ENCODE peak calls at places on chromosomes 7 and 10, in six cellular contexts. One of them, this sample, is unnamed.

GRCh38 chr10:61836233-61836887 is 65.1 kb upstream of the ARID5B start:
- DNase-seq in CD8-positive, alpha-beta memory T cell: no peak
- DNase-seq in fibroblast of the aortic adventitia: peak; percentile 49
- DNase-seq in bronchial epithelial cell: no peak
- DNase-seq in fibroblast of lung: no peak
- DNase-seq in heart right ventricle: no peak
- DNase-seq in this sample: no peak

GRCh38 chr7:5695037-5695708 is 86.3 kb downstream of the RNF216 start:
- DNase-seq in CD8-positive, alpha-beta memory T cell: peak; percentile 83
- DNase-seq in fibroblast of the aortic adventitia: peak; percentile 73
- DNase-seq in bronchial epithelial cell: no peak
- DNase-seq in fibroblast of lung: peak; percentile 87
- DNase-seq in heart right ventricle: peak; percentile 47
- DNase-seq in this sample: peak; percentile 97

GRCh38 chr10:98361131-98361633 is 53.8 kb downstream of the PYROXD2 start:
- DNase-seq in CD8-positive, alpha-beta memory T cell: no peak
- DNase-seq in fibroblast of the aortic adventitia: peak; percentile 100
- DNase-seq in bronchial epithelial cell: peak; percentile 81
- DNase-seq in fibroblast of lung: peak; percentile 98
- DNase-seq in heart right ventricle: peak; percentile 70
- DNase-seq in this sample: no peak

GRCh38 chr7:151382079-151382885 is 27.6 kb downstream of the WDR86 start:
- DNase-seq in CD8-positive, alpha-beta memory T cell: peak; percentile 64
- DNase-seq in fibroblast of the aortic adventitia: no peak
- DNase-seq in bronchial epithelial cell: no peak
- DNase-seq in fibroblast of lung: no peak
- DNase-seq in heart right ventricle: no peak
- DNase-seq in this sample: no peak

GRCh38 chr10:11197266-11197712 is 179.6 kb downstream of the CELF2 start:
- DNase-seq in CD8-positive, alpha-beta memory T cell: no peak
- DNase-seq in fibroblast of the aortic adventitia: no peak
- DNase-seq in bronchial epithelial cell: no peak
- DNase-seq in fibroblast of lung: peak; percentile 10
- DNase-seq in heart right ventricle: peak; percentile 42
- DNase-seq in this sample: no peak

GRCh38 chr7:117041007-117041406 is 87.7 kb downstream of the ST7 start:
- DNase-seq in CD8-positive, alpha-beta memory T cell: no peak
- DNase-seq in fibroblast of the aortic adventitia: peak; percentile 59
- DNase-seq in bronchial epithelial cell: no peak
- DNase-seq in fibroblast of lung: peak; percentile 69
- DNase-seq in heart right ventricle: no peak
- DNase-seq in this sample: no peak

GRCh38 chr10:133224861-133225366 is 5.1 kb upstream of the UTF1 start:
- DNase-seq in CD8-positive, alpha-beta memory T cell: no peak
- DNase-seq in fibroblast of the aortic adventitia: peak; percentile 18
- DNase-seq in bronchial epithelial cell: no peak
- DNase-seq in fibroblast of lung: no peak
- DNase-seq in heart right ventricle: no peak
- DNase-seq in this sample: no peak

GRCh38 chr7:8168336-8168735 is 93.6 kb downstream of the ICA1 start:
- DNase-seq in CD8-positive, alpha-beta memory T cell: no peak
- DNase-seq in fibroblast of the aortic adventitia: no peak
- DNase-seq in bronchial epithelial cell: no peak
- DNase-seq in fibroblast of lung: no peak
- DNase-seq in heart right ventricle: no peak
- DNase-seq in this sample: no peak

GRCh38 chr7:135650831-135651573 is 11.3 kb upstream of the STMP1 start:
- DNase-seq in CD8-positive, alpha-beta memory T cell: no peak
- DNase-seq in fibroblast of the aortic adventitia: peak; percentile 35
- DNase-seq in bronchial epithelial cell: no peak
- DNase-seq in fibroblast of lung: no peak
- DNase-seq in heart right ventricle: no peak
- DNase-seq in this sample: no peak

GRCh38 chr7:73999664-74000420 is 28.1 kb upstream of the ELN start:
- DNase-seq in CD8-positive, alpha-beta memory T cell: no peak
- DNase-seq in fibroblast of the aortic adventitia: peak; percentile 99
- DNase-seq in bronchial epithelial cell: no peak
- DNase-seq in fibroblast of lung: peak; percentile 85
- DNase-seq in heart right ventricle: no peak
- DNase-seq in this sample: no peak

DNA sequence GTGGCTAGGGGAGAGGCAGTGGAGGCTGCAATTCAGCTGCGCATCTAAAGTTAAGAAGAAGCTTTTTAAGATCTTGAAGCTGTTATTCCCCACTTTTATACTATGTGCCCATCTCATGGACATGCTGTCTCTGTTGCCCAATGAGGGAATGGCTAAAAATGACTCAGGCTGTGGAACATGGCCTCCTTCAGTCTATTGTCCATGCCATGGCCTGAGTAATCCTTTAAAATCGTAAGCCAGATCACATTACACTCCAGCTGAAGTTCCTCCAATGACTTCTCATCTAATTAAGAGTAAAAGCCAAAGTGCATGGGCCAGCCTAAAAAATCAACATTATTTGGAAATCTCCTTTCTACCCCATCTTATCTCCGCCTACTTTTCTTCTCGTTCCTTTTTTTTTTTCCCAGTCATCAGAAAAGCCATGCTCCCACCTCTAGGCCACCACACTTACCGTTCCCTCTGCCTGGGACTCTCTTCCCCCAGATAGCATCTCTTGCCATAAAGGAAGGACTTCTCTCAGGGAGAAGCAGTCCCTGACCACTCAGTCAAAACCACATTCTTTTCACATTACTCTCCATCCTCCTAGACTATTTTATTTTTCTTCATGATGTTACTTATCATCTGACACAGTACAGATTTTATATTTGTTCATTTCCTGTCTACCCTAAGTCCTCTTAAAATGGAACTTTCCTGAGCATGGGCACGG is 337.4 kb downstream of the PRPF18 start:
- DNase-seq in CD8-positive, alpha-beta memory T cell: no peak
- DNase-seq in fibroblast of the aortic adventitia: peak; percentile 97
- DNase-seq in bronchial epithelial cell: peak; percentile 88
- DNase-seq in fibroblast of lung: peak; percentile 97
- DNase-seq in heart right ventricle: no peak
- DNase-seq in this sample: no peak
- H3K4me3 ChIP-seq in CD8-positive, alpha-beta memory T cell: no peak overlapping the region
- H3K4me3 ChIP-seq in fibroblast of the aortic adventitia: no peak overlapping the region
- H3K4me3 ChIP-seq in bronchial epithelial cell: no peak overlapping the region
- H3K4me3 ChIP-seq in fibroblast of lung: no peak overlapping the region
- H3K4me3 ChIP-seq in heart right ventricle: no peak overlapping the region
- H3K4me3 ChIP-seq in this sample: no peak overlapping the region

GRCh38 chr7:107996072-107996824 is 6.7 kb downstream of the LAMB1 start:
- DNase-seq in CD8-positive, alpha-beta memory T cell: no peak
- DNase-seq in fibroblast of the aortic adventitia: peak; percentile 82
- DNase-seq in bronchial epithelial cell: peak; percentile 70
- DNase-seq in fibroblast of lung: peak; percentile 74
- DNase-seq in heart right ventricle: no peak
- DNase-seq in this sample: no peak
- H3K4me3 ChIP-seq in CD8-positive, alpha-beta memory T cell: no peak overlapping the region
- H3K4me3 ChIP-seq in fibroblast of the aortic adventitia: no peak overlapping the region
- H3K4me3 ChIP-seq in bronchial epithelial cell: no peak overlapping the region
- H3K4me3 ChIP-seq in fibroblast of lung: peak overlapping the region; percentile 27
- H3K4me3 ChIP-seq in heart right ventricle: no peak overlapping the region
- H3K4me3 ChIP-seq in this sample: no peak overlapping the region

GRCh38 chr10:109982812-109983211 is 25.0 kb upstream of the ADD3 start:
- DNase-seq in CD8-positive, alpha-beta memory T cell: no peak
- DNase-seq in fibroblast of the aortic adventitia: peak; percentile 61
- DNase-seq in bronchial epithelial cell: no peak
- DNase-seq in fibroblast of lung: no peak
- DNase-seq in heart right ventricle: no peak
- DNase-seq in this sample: no peak
- H3K4me3 ChIP-seq in CD8-positive, alpha-beta memory T cell: no peak overlapping the region
- H3K4me3 ChIP-seq in fibroblast of the aortic adventitia: peak overlapping the region; percentile 41
- H3K4me3 ChIP-seq in bronchial epithelial cell: no peak overlapping the region
- H3K4me3 ChIP-seq in fibroblast of lung: no peak overlapping the region
- H3K4me3 ChIP-seq in heart right ventricle: no peak overlapping the region
- H3K4me3 ChIP-seq in this sample: no peak overlapping the region

DNA sequence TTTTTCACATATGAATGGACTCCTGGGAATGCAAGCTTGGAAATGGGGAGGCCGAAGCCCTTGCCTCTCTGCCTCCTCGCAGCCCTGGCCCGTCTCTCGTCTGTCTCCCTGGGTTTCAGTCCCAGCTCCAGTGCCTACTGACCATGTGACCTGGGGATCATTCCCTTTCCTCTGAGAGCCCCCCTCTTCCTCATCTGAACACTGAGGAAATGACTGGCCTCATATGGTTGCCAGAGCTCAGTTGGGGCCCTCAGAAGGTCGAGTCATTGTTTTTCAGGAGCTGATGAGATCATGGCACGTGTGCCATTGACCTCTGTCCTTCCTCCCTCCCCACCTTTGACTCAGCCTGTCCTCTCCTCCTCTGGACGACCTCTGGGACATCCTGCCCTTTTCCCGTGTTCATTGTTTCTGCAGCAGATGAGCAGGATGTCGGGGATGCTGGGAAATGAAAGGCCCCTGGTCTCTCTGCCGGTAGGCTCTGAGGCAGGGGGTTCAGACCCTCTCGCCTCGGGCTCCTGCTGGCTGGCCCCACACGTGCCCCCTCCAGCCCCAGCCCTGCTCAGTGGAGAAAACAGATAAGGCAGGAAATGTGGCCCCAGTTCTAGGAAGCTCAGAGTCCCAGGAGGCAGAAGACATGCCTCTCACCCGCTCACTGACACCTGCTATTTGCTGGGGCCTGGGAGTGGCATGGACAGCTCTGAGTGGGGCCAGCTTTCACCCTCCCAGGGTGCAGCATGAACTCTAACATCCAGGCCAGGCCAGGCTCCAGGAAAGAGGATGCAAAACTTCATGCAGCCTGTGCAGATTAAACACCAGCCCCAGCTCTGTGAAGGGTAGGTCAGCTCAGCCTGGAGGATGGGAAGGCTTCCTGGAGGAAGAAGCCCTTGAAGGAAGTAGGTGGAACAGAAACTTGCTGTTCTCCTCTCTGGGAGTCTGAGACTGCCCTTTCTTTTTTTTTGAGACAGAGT is 8.3 kb upstream of the PPP1R35 start:
- DNase-seq in CD8-positive, alpha-beta memory T cell: no peak
- DNase-seq in fibroblast of the aortic adventitia: peak; percentile 56
- DNase-seq in bronchial epithelial cell: peak; percentile 25
- DNase-seq in fibroblast of lung: peak; percentile 76
- DNase-seq in heart right ventricle: peak; percentile 71
- DNase-seq in this sample: no peak
- H3K4me3 ChIP-seq in CD8-positive, alpha-beta memory T cell: no peak overlapping the region
- H3K4me3 ChIP-seq in fibroblast of the aortic adventitia: no peak overlapping the region
- H3K4me3 ChIP-seq in bronchial epithelial cell: no peak overlapping the region
- H3K4me3 ChIP-seq in fibroblast of lung: no peak overlapping the region
- H3K4me3 ChIP-seq in heart right ventricle: no peak overlapping the region
- H3K4me3 ChIP-seq in this sample: no peak overlapping the region

DNA sequence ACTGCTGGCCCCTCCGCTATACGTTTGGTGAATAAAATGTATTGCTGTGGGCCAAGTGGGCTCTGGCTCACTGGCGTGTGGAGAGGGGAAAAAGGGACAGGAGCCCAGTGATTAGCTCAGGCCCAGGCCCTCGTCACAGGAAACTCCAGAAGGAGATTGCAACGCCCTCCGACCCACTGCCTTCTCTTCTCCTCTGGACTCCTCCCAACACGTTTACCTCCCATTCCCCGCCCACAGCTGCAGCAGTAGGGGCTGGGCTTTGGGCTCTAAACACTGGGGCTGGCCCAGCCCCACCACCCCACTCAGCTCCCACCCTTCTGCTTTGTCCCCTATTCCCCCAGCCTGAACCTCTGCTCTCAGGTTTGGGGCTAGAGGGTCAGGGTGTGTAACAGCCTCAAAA is 173.9 kb downstream of the NEURL1 start:
- DNase-seq in CD8-positive, alpha-beta memory T cell: no peak
- DNase-seq in fibroblast of the aortic adventitia: peak; percentile 60
- DNase-seq in bronchial epithelial cell: no peak
- DNase-seq in fibroblast of lung: peak; percentile 79
- DNase-seq in heart right ventricle: peak; percentile 70
- DNase-seq in this sample: no peak
- H3K4me3 ChIP-seq in CD8-positive, alpha-beta memory T cell: no peak overlapping the region
- H3K4me3 ChIP-seq in fibroblast of the aortic adventitia: no peak overlapping the region
- H3K4me3 ChIP-seq in bronchial epithelial cell: no peak overlapping the region
- H3K4me3 ChIP-seq in fibroblast of lung: no peak overlapping the region
- H3K4me3 ChIP-seq in heart right ventricle: no peak overlapping the region
- H3K4me3 ChIP-seq in this sample: no peak overlapping the region

DNA sequence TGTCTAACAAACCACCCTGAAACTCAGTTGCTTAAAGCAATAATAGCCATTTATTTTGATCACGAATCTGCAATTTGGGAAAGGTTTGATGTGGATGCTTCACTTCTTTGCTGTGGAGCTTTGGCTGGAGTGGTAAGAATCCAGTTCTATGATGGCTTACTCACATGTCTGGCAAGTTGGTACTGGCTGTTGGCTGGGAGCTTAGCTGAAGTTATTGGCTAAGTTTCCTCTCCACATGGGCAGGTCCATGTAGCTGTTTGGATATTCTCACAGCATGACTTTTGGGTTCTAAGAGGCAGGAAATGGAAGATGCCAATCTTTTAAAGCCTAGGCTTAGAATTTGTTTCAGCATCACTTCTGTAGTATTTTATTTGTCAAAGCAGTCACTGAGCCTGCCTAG is 277.6 kb upstream of the NRP1 start:
- DNase-seq in CD8-positive, alpha-beta memory T cell: no peak
- DNase-seq in fibroblast of the aortic adventitia: peak; percentile 80
- DNase-seq in bronchial epithelial cell: peak; percentile 92
- DNase-seq in fibroblast of lung: peak; percentile 18
- DNase-seq in heart right ventricle: no peak
- DNase-seq in this sample: no peak
- H3K4me3 ChIP-seq in CD8-positive, alpha-beta memory T cell: peak overlapping the region; percentile 16
- H3K4me3 ChIP-seq in fibroblast of the aortic adventitia: no peak overlapping the region
- H3K4me3 ChIP-seq in bronchial epithelial cell: no peak overlapping the region
- H3K4me3 ChIP-seq in fibroblast of lung: no peak overlapping the region
- H3K4me3 ChIP-seq in heart right ventricle: no peak overlapping the region
- H3K4me3 ChIP-seq in this sample: no peak overlapping the region

This sample was measured in Jurkat, Clone E6-1.